ENCODE peak calls at places on chromosomes 7 and 10, in ten cellular contexts. A is CD4-positive, alpha-beta T cell; I is T-helper 17 cell; U is mucosa of descending colon; C is heart left ventricle; E is RWPE2; F is T-cell; L is left lobe of liver; T is activated CD8-positive, alpha-beta T cell treated with anti-CD3 and anti-CD28 coated beads for 36 hours; Q is Right ventricle myocardium superior. J is an unnamed sample.

GRCh38 chr10:95325863-95326262 is 35.1 kb upstream of the PDLIM1 start:
- ATAC-seq in A (no peak), I (no peak), U (peak), C (no peak), E (no peak), F (no peak), L (no peak), T (no peak), Q (no peak), J (no peak)

GRCh38 chr10:27190508-27190907 is 35.4 kb downstream of the MASTL start:
- ATAC-seq in A (no peak), I (no peak), U (no peak), C (no peak), E (no peak), F (no peak), L (no peak), T (no peak), Q (no peak), J (no peak)

GRCh38 chr7:85630904-85631582 is 444.2 kb upstream of the SEMA3D start:
- ATAC-seq in A (no peak), I (no peak), U (no peak), C (no peak), E (no peak), F (no peak), L (no peak), T (no peak), Q (no peak), J (no peak)

GRCh38 chr10:60262647-60263126 is 127.0 kb downstream of the ANK3 start:
- ATAC-seq in A (no peak), I (no peak), U (no peak), C (no peak), E (no peak), F (no peak), L (no peak), T (no peak), Q (no peak), J (no peak)

GRCh38 chr10:11789294-11789693 is 33.9 kb upstream of the PROSER2 start:
- ATAC-seq in A (no peak), I (no peak), U (no peak), C (no peak), E (no peak), F (no peak), L (no peak), T (no peak), Q (no peak), J (no peak)

GRCh38 chr10:60817135-60817805 is 39.0 kb downstream of the CDK1 start:
- ATAC-seq in A (no peak), I (no peak), U (peak), C (peak), E (no peak), F (no peak), L (peak), T (no peak), Q (peak), J (no peak)

GRCh38 chr10:60369163-60369930 is 20.3 kb downstream of the ANK3 start:
- ATAC-seq in A (no peak), I (no peak), U (no peak), C (no peak), E (no peak), F (no peak), L (no peak), T (no peak), Q (no peak), J (no peak)

GRCh38 chr10:30057421-30057841 is 2.0 kb downstream of the JCAD start:
- ATAC-seq in A (no peak), I (no peak), U (no peak), C (peak), E (no peak), F (no peak), L (no peak), T (no peak), Q (no peak), J (peak)

GRCh38 chr7:25854608-25855497 is 297.1 kb upstream of the NFE2L3 start:
- ATAC-seq in A (peak), I (no peak), U (peak), C (no peak), E (peak), F (no peak), L (no peak), T (peak), Q (no peak), J (peak)

GRCh38 chr10:11295492-11295891 is 277.8 kb downstream of the CELF2 start:
- ATAC-seq in A (no peak), I (no peak), U (no peak), C (no peak), E (no peak), F (no peak), L (no peak), T (peak), Q (no peak), J (no peak)

GRCh38 chr7:156929789-156930539 is 19.5 kb upstream of the NOM1 start:
- ATAC-seq in A (peak), I (peak), U (no peak), C (no peak), E (no peak), F (peak), L (no peak), T (peak), Q (no peak), J (no peak)

GRCh38 chr7:38413784-38414183 is 140.3 kb upstream of the TARP start:
- ATAC-seq in A (peak), I (no peak), U (no peak), C (no peak), E (no peak), F (peak), L (no peak), T (peak), Q (no peak), J (no peak)

GRCh38 chr7:48472640-48473039 is 301.4 kb downstream of the ABCA13 start:
- ATAC-seq in A (no peak), I (no peak), U (no peak), C (no peak), E (no peak), F (no peak), L (no peak), T (no peak), Q (no peak), J (no peak)

GRCh38 chr7:42085531-42085930 is 151.5 kb downstream of the GLI3 start:
- ATAC-seq in A (no peak), I (no peak), U (no peak), C (no peak), E (no peak), F (no peak), L (peak), T (no peak), Q (no peak), J (no peak)

GRCh38 chr7:108026116-108026515 is 23.2 kb upstream of the LAMB1 start:
- ATAC-seq in A (no peak), I (no peak), U (no peak), C (no peak), E (no peak), F (no peak), L (no peak), T (no peak), Q (no peak), J (no peak)

GRCh38 chr10:71697938-71698709 is 21.5 kb downstream of the C10orf105 start:
- ATAC-seq in A (no peak), I (peak), U (no peak), C (no peak), E (no peak), F (peak), L (no peak), T (peak), Q (no peak), J (no peak)

GRCh38 chr10:116833986-116834760 is 15.1 kb upstream of the ENO4 start:
- ATAC-seq in A (no peak), I (no peak), U (no peak), C (no peak), E (no peak), F (no peak), L (no peak), T (no peak), Q (no peak), J (no peak)

GRCh38 chr10:69489506-69490090 is 38.3 kb downstream of the TSPAN15 start:
- ATAC-seq in A (no peak), I (no peak), U (no peak), C (no peak), E (no peak), F (no peak), L (no peak), T (no peak), Q (no peak), J (no peak)

GRCh38 chr7:79282051-79282694 is 171.3 kb downstream of the MAGI2 start:
- ATAC-seq in A (no peak), I (no peak), U (no peak), C (peak), E (peak), F (no peak), L (peak), T (no peak), Q (peak), J (peak)

GRCh38 chr10:20853276-20853675 is 43.8 kb downstream of the NEBL start:
- ATAC-seq in A (no peak), I (no peak), U (no peak), C (no peak), E (no peak), F (no peak), L (no peak), T (no peak), Q (no peak), J (no peak)

GRCh38 chr7:121339082-121339481 is 10.3 kb downstream of the WNT16 start:
- ATAC-seq in A (no peak), I (no peak), U (no peak), C (no peak), E (no peak), F (no peak), L (no peak), T (no peak), Q (no peak), J (no peak)

GRCh38 chr7:154750353-154750801 is 252.5 kb downstream of the PAXIP1 start:
- ATAC-seq in A (no peak), I (no peak), U (no peak), C (no peak), E (no peak), F (no peak), L (no peak), T (no peak), Q (no peak), J (no peak)

GRCh38 chr7:114574384-114574783 is 159.8 kb downstream of the FOXP2 start:
- ATAC-seq in A (no peak), I (no peak), U (peak), C (peak), E (no peak), F (no peak), L (peak), T (no peak), Q (peak), J (no peak)

GRCh38 chr10:62037166-62037831 is 135.8 kb downstream of the ARID5B start:
- ATAC-seq in A (no peak), I (no peak), U (no peak), C (peak), E (peak), F (no peak), L (no peak), T (no peak), Q (peak), J (peak)

GRCh38 chr7:32489788-32490126 is 423 bp downstream of the LSM5 start:
- ATAC-seq in A (no peak), I (no peak), U (no peak), C (no peak), E (no peak), F (no peak), L (no peak), T (peak), Q (no peak), J (no peak)

GRCh38 chr7:153604-154003 is 38.8 kb upstream of the FAM20C start:
- ATAC-seq in A (no peak), I (no peak), U (no peak), C (peak), E (no peak), F (no peak), L (no peak), T (no peak), Q (peak), J (no peak)

GRCh38 chr10:128978211-128978610 is 488.8 kb upstream of the MGMT start:
- ATAC-seq in A (no peak), I (no peak), U (no peak), C (no peak), E (no peak), F (no peak), L (no peak), T (no peak), Q (no peak), J (no peak)

GRCh38 chr10:3499120-3499519 is 285.9 kb downstream of the KLF6 start:
- ATAC-seq in A (no peak), I (no peak), U (no peak), C (no peak), E (peak), F (no peak), L (no peak), T (no peak), Q (no peak), J (no peak)

GRCh38 chr7:148699772-148700629 is 1.3 kb downstream of the CUL1 start:
- ATAC-seq in A (no peak), I (no peak), U (peak), C (no peak), E (no peak), F (no peak), L (peak), T (no peak), Q (no peak), J (peak)

GRCh38 chr7:52877240-52877639 is 158.2 kb upstream of the POM121L12 start:
- ATAC-seq in A (no peak), I (no peak), U (no peak), C (no peak), E (no peak), F (no peak), L (no peak), T (no peak), Q (peak), J (no peak)

GRCh38 chr10:87837445-87837844 is 19.4 kb upstream of the ATAD1 start:
- ATAC-seq in A (no peak), I (no peak), U (no peak), C (no peak), E (no peak), F (no peak), L (no peak), T (no peak), Q (no peak), J (no peak)

GRCh38 chr10:61835069-61835908 is 66.2 kb upstream of the ARID5B start:
- ATAC-seq in A (no peak), I (no peak), U (peak), C (peak), E (peak), F (no peak), L (peak), T (no peak), Q (no peak), J (peak)

J was measured in SK-N-SH treated with all-trans-retinoic acid at 6 μM for 48 hours.